ENCODE peak calls at places on chromosomes 5 and 9, in seven cellular contexts. One of them, this sample, is unnamed.

GRCh38 chr5:87912419-87912818 is 356.2 kb downstream of the TMEM161B start:
- DNase-seq in stomach: no peak
- DNase-seq in transverse colon: no peak
- DNase-seq in breast epithelium: no peak
- DNase-seq in HCT116: no peak
- DNase-seq in sigmoid colon: no peak
- DNase-seq in spleen: no peak
- DNase-seq in this sample: no peak

GRCh38 chr5:176793343-176793699 is 17.0 kb upstream of the UNC5A start:
- DNase-seq in stomach: no peak
- DNase-seq in transverse colon: no peak
- DNase-seq in breast epithelium: no peak
- DNase-seq in HCT116: no peak
- DNase-seq in sigmoid colon: no peak
- DNase-seq in spleen: no peak
- DNase-seq in this sample: no peak

GRCh38 chr9:88916875-88917274 is 74.4 kb upstream of the S1PR3 start:
- DNase-seq in stomach: no peak
- DNase-seq in transverse colon: no peak
- DNase-seq in breast epithelium: no peak
- DNase-seq in HCT116: no peak
- DNase-seq in sigmoid colon: no peak
- DNase-seq in spleen: no peak
- DNase-seq in this sample: no peak

GRCh38 chr9:125601986-125602385 is 105.0 kb downstream of the MAPKAP1 start:
- DNase-seq in stomach: no peak
- DNase-seq in transverse colon: no peak
- DNase-seq in breast epithelium: no peak
- DNase-seq in HCT116: no peak
- DNase-seq in sigmoid colon: no peak
- DNase-seq in spleen: no peak
- DNase-seq in this sample: no peak

GRCh38 chr9:113712053-113712452 is 164.1 kb upstream of the ZNF618 start:
- DNase-seq in stomach: peak; percentile 65
- DNase-seq in transverse colon: peak; percentile 13
- DNase-seq in breast epithelium: no peak
- DNase-seq in HCT116: no peak
- DNase-seq in sigmoid colon: no peak
- DNase-seq in spleen: no peak
- DNase-seq in this sample: no peak

GRCh38 chr9:101094686-101095085 is 66.2 kb downstream of the PLPPR1 start:
- DNase-seq in stomach: no peak
- DNase-seq in transverse colon: no peak
- DNase-seq in breast epithelium: no peak
- DNase-seq in HCT116: no peak
- DNase-seq in sigmoid colon: no peak
- DNase-seq in spleen: no peak
- DNase-seq in this sample: no peak

GRCh38 chr9:99743455-99743854 is 78.2 kb upstream of the NR4A3 start:
- DNase-seq in stomach: no peak
- DNase-seq in transverse colon: no peak
- DNase-seq in breast epithelium: no peak
- DNase-seq in HCT116: no peak
- DNase-seq in sigmoid colon: no peak
- DNase-seq in spleen: no peak
- DNase-seq in this sample: no peak

GRCh38 chr5:96903300-96903699 is 27.0 kb downstream of the ERAP2 start:
- DNase-seq in stomach: no peak
- DNase-seq in transverse colon: no peak
- DNase-seq in breast epithelium: no peak
- DNase-seq in HCT116: no peak
- DNase-seq in sigmoid colon: no peak
- DNase-seq in spleen: no peak
- DNase-seq in this sample: no peak

GRCh38 chr9:110157812-110158629 is 49.9 kb downstream of the C9orf152 start:
- DNase-seq in stomach: no peak
- DNase-seq in transverse colon: no peak
- DNase-seq in breast epithelium: no peak
- DNase-seq in HCT116: no peak
- DNase-seq in sigmoid colon: no peak
- DNase-seq in spleen: no peak
- DNase-seq in this sample: no peak

GRCh38 chr5:180568914-180569313 is 22.4 kb downstream of the SCGB3A1 start:
- DNase-seq in stomach: no peak
- DNase-seq in transverse colon: no peak
- DNase-seq in breast epithelium: no peak
- DNase-seq in HCT116: no peak
- DNase-seq in sigmoid colon: no peak
- DNase-seq in spleen: no peak
- DNase-seq in this sample: no peak

GRCh38 chr9:3495850-3496249 is 30.0 kb downstream of the RFX3 start:
- DNase-seq in stomach: no peak
- DNase-seq in transverse colon: no peak
- DNase-seq in breast epithelium: no peak
- DNase-seq in HCT116: no peak
- DNase-seq in sigmoid colon: no peak
- DNase-seq in spleen: no peak
- DNase-seq in this sample: no peak

GRCh38 chr5:91049800-91050199 is 333.3 kb downstream of the ARRDC3 start:
- DNase-seq in stomach: no peak
- DNase-seq in transverse colon: no peak
- DNase-seq in breast epithelium: no peak
- DNase-seq in HCT116: no peak
- DNase-seq in sigmoid colon: no peak
- DNase-seq in spleen: no peak
- DNase-seq in this sample: no peak

GRCh38 chr5:173909205-173909604 is 21.1 kb downstream of the CPEB4 start:
- DNase-seq in stomach: no peak
- DNase-seq in transverse colon: no peak
- DNase-seq in breast epithelium: no peak
- DNase-seq in HCT116: no peak
- DNase-seq in sigmoid colon: no peak
- DNase-seq in spleen: no peak
- DNase-seq in this sample: no peak

DNA sequence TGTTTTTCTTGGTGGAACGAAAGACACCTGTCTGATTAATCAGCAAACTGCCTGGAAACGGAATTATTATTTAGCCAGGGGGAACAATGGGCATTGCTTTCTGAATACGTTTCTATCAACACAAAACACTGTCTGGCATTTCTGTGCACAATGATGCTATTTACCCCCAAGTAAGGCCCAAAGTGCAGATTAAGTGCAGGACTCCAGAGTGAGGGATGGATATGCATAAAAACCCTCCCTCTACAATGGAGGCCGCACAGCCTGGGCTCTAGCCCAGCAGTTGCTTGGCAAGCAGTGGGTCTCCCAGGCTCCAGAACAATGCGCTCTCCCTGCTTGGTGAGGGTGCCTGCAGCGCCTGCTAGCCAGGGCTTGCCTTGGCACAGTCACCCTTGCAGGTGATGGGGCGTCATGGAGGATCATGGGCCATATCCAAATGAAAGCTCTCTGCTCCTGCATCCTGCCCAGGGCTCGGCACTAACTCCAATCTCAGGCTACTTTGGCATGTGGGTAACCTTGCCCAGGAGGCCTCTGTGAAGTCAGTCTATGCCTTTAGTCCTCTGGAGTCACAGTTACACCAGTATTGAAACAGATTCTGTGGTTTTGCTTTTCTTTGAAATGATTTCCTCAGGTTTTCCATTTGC is 11.5 kb upstream of the SPATA24 start:
- DNase-seq in stomach: no peak
- DNase-seq in transverse colon: no peak
- DNase-seq in breast epithelium: no peak
- DNase-seq in HCT116: no peak
- DNase-seq in sigmoid colon: peak; percentile 82
- DNase-seq in spleen: no peak
- DNase-seq in this sample: no peak
- TF ChIP-seq POLR2A in stomach: no peak
- TF ChIP-seq POLR2A in transverse colon: no peak
- TF ChIP-seq POLR2A in breast epithelium: no peak
- TF ChIP-seq POLR2A in HCT116: no peak
- TF ChIP-seq POLR2A in sigmoid colon: no peak
- TF ChIP-seq POLR2A in spleen: no peak
- TF ChIP-seq POLR2A in this sample: no peak

GRCh38 chr5:65262590-65263189 is 219.0 kb downstream of the ADAMTS6 start:
- DNase-seq in stomach: no peak
- DNase-seq in transverse colon: no peak
- DNase-seq in breast epithelium: no peak
- DNase-seq in HCT116: no peak
- DNase-seq in sigmoid colon: no peak
- DNase-seq in spleen: no peak
- DNase-seq in this sample: no peak
- TF ChIP-seq POLR2AphosphoS5 in stomach: no peak
- TF ChIP-seq POLR2AphosphoS5 in transverse colon: no peak
- TF ChIP-seq POLR2AphosphoS5 in breast epithelium: no peak
- TF ChIP-seq POLR2AphosphoS5 in HCT116: no peak
- TF ChIP-seq POLR2AphosphoS5 in sigmoid colon: no peak
- TF ChIP-seq POLR2AphosphoS5 in spleen: no peak
- TF ChIP-seq POLR2AphosphoS5 in this sample: no peak

GRCh38 chr9:97982719-97983523 is at the start of gene ANP32B:
- DNase-seq in stomach: peak; percentile 94
- DNase-seq in transverse colon: peak; percentile 94
- DNase-seq in breast epithelium: peak; percentile 88
- DNase-seq in HCT116: peak; percentile 53
- DNase-seq in sigmoid colon: peak; percentile 96
- DNase-seq in spleen: peak; percentile 99
- DNase-seq in this sample: peak; percentile 78

GRCh38 chr9:97983524-97984187 is 515 bp downstream of the ANP32B start:
- DNase-seq in stomach: peak; percentile 59
- DNase-seq in transverse colon: peak; percentile 68
- DNase-seq in breast epithelium: no peak
- DNase-seq in HCT116: no peak
- DNase-seq in sigmoid colon: peak; percentile 80
- DNase-seq in spleen: peak; percentile 93
- DNase-seq in this sample: peak; percentile 42

GRCh38 chr9:97985058-97985861 is 2.1 kb downstream of the ANP32B start:
- DNase-seq in stomach: peak; percentile 32
- DNase-seq in transverse colon: peak; percentile 44
- DNase-seq in breast epithelium: no peak
- DNase-seq in HCT116: no peak
- DNase-seq in sigmoid colon: peak; percentile 67
- DNase-seq in spleen: peak; percentile 87
- DNase-seq in this sample: no peak

GRCh38 chr9:97986466-97986865 is 3.3 kb downstream of the ANP32B start:
- DNase-seq in stomach: no peak
- DNase-seq in transverse colon: no peak
- DNase-seq in breast epithelium: no peak
- DNase-seq in HCT116: no peak
- DNase-seq in sigmoid colon: no peak
- DNase-seq in spleen: no peak
- DNase-seq in this sample: no peak

GRCh38 chr9:97984188-97985057 is 1.3 kb downstream of the ANP32B start:
- DNase-seq in stomach: peak; percentile 81
- DNase-seq in transverse colon: peak; percentile 79
- DNase-seq in breast epithelium: peak; percentile 77
- DNase-seq in HCT116: peak; percentile 53
- DNase-seq in sigmoid colon: peak; percentile 93
- DNase-seq in spleen: peak; percentile 94
- DNase-seq in this sample: peak; percentile 63
- TF ChIP-seq POLR2A in stomach: no peak
- TF ChIP-seq POLR2A in transverse colon: no peak
- TF ChIP-seq POLR2A in breast epithelium: no peak
- TF ChIP-seq POLR2A in HCT116: no peak
- TF ChIP-seq POLR2A in sigmoid colon: no peak
- TF ChIP-seq POLR2A in spleen: no peak
- TF ChIP-seq POLR2A in this sample: peak; percentile 82

GRCh38 chr5:172144931-172145869 is 42.8 kb downstream of the STK10 start:
- DNase-seq in stomach: no peak
- DNase-seq in transverse colon: no peak
- DNase-seq in breast epithelium: no peak
- DNase-seq in HCT116: no peak
- DNase-seq in sigmoid colon: no peak
- DNase-seq in spleen: no peak
- DNase-seq in this sample: no peak
- TF ChIP-seq POLR2AphosphoS5 in stomach: no peak
- TF ChIP-seq POLR2AphosphoS5 in transverse colon: no peak
- TF ChIP-seq POLR2AphosphoS5 in breast epithelium: no peak
- TF ChIP-seq POLR2AphosphoS5 in HCT116: no peak
- TF ChIP-seq POLR2AphosphoS5 in sigmoid colon: no peak
- TF ChIP-seq POLR2AphosphoS5 in spleen: no peak
- TF ChIP-seq POLR2AphosphoS5 in this sample: no peak

DNA sequence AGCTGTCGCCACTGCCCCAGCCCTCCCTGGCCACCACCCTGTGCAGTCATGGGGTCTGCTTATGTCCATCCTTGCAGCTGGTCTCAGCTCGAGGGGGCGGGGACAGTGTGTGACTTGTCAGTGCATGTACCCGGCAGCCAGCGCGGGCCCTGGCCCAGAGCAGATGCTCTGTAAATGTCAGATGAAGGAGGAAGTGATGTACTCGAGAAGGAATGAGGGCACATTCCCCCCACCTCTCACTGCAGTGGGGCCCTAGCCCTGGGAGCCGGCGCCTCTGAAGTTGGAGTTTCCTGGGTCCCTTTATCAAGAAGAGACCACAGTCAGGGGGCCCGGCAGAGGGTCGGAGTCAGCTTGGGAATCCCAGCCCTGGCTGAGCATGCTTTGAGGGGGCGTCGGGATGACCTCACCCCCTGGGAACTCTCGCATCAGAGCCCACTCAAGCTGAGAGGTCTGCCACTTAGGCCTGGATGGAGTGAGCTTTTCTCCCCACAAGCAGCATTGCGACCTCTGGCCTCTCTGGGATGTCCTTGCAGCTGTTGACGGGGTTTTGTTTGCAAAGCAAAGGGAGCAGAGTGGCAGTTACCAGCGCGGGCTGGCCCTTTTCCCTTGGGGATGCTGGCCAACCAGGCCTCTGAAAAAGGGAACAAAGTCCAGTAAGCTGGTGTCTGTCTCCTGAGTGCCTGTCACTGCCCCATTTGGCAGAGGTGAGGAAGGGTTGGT is 19.0 kb downstream of the NEURL1B start:
- DNase-seq in stomach: peak; percentile 76
- DNase-seq in transverse colon: peak; percentile 83
- DNase-seq in breast epithelium: peak; percentile 79
- DNase-seq in HCT116: no peak
- DNase-seq in sigmoid colon: peak; percentile 98
- DNase-seq in spleen: peak; percentile 83
- DNase-seq in this sample: no peak
- TF ChIP-seq POLR2A in stomach: no peak
- TF ChIP-seq POLR2A in transverse colon: peak; percentile 4
- TF ChIP-seq POLR2A in breast epithelium: no peak
- TF ChIP-seq POLR2A in HCT116: no peak
- TF ChIP-seq POLR2A in sigmoid colon: no peak
- TF ChIP-seq POLR2A in spleen: no peak
- TF ChIP-seq POLR2A in this sample: no peak

DNA sequence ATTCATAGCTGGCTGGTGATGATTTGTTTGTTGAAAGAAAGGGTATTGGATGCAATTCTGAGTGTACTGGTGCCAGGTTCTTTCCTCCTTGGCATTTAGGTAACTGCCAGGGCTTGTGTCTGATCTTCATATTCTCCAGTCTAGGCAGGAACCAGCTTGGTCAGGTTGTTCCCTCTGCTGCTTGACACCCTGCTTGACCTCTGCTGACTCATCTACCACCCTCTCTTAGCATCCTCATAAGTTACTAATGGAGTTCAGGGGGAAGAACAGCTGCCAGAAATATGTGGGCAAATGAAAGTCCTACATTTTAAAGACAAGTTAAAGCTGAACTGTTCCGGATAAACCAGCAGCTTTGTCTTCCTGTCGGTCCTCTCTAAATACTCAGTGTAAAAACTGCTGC is 116.1 kb upstream of the TNC start:
- DNase-seq in stomach: no peak
- DNase-seq in transverse colon: no peak
- DNase-seq in breast epithelium: peak; percentile 55
- DNase-seq in HCT116: peak; percentile 26
- DNase-seq in sigmoid colon: no peak
- DNase-seq in spleen: no peak
- DNase-seq in this sample: no peak
- TF ChIP-seq POLR2AphosphoS5 in stomach: no peak
- TF ChIP-seq POLR2AphosphoS5 in transverse colon: no peak
- TF ChIP-seq POLR2AphosphoS5 in breast epithelium: no peak
- TF ChIP-seq POLR2AphosphoS5 in HCT116: no peak
- TF ChIP-seq POLR2AphosphoS5 in sigmoid colon: peak; percentile 22
- TF ChIP-seq POLR2AphosphoS5 in spleen: no peak
- TF ChIP-seq POLR2AphosphoS5 in this sample: no peak

This sample was measured in GM12892.